ENCODE peak calls at places on chromosome 12, in five cellular contexts. One of them, this sample, is unnamed.
A peak's percentile ranks its signal among the peaks of the same experiment; 100 is the strongest.

GRCh38 chr12:90729741-90730140 is 225.2 kb downstream of the CCER1 start:
- DNase-seq in neural progenitor cell: no peak
- DNase-seq in endothelial cell: no peak
- DNase-seq in GM23338: no peak
- DNase-seq in transverse colon: no peak
- DNase-seq in this sample: no peak

GRCh38 chr12:117408161-117408791 is 46.9 kb upstream of the NOS1 start:
- DNase-seq in neural progenitor cell: peak; percentile 13
- DNase-seq in endothelial cell: no peak
- DNase-seq in GM23338: peak; percentile 63
- DNase-seq in transverse colon: peak; percentile 10
- DNase-seq in this sample: no peak

GRCh38 chr12:131264625-131265024 is 310.9 kb downstream of the ADGRD1 start:
- DNase-seq in neural progenitor cell: no peak
- DNase-seq in endothelial cell: no peak
- DNase-seq in GM23338: no peak
- DNase-seq in transverse colon: no peak
- DNase-seq in this sample: no peak

GRCh38 chr12:89192419-89192818 is 159.9 kb downstream of the DUSP6 start:
- DNase-seq in neural progenitor cell: no peak
- DNase-seq in endothelial cell: no peak
- DNase-seq in GM23338: no peak
- DNase-seq in transverse colon: no peak
- DNase-seq in this sample: no peak

GRCh38 chr12:68368332-68368731 is 36.2 kb upstream of the MDM1 start:
- DNase-seq in neural progenitor cell: no peak
- DNase-seq in endothelial cell: no peak
- DNase-seq in GM23338: no peak
- DNase-seq in transverse colon: no peak
- DNase-seq in this sample: no peak

GRCh38 chr12:114393569-114393968 is 12.4 kb downstream of the TBX5 start:
- DNase-seq in neural progenitor cell: no peak
- DNase-seq in endothelial cell: no peak
- DNase-seq in GM23338: peak; percentile 32
- DNase-seq in transverse colon: no peak
- DNase-seq in this sample: no peak

GRCh38 chr12:72274926-72275325 is 2.8 kb downstream of the TRHDE start:
- DNase-seq in neural progenitor cell: no peak
- DNase-seq in endothelial cell: no peak
- DNase-seq in GM23338: no peak
- DNase-seq in transverse colon: no peak
- DNase-seq in this sample: no peak

GRCh38 chr12:52036587-52037171 is 14.6 kb upstream of the NR4A1 start:
- DNase-seq in neural progenitor cell: peak; percentile 92
- DNase-seq in endothelial cell: peak; percentile 59
- DNase-seq in GM23338: peak; percentile 84
- DNase-seq in transverse colon: peak; percentile 94
- DNase-seq in this sample: peak; percentile 72

GRCh38 chr12:130263996-130264395 is 73.7 kb upstream of the PIWIL1 start:
- DNase-seq in neural progenitor cell: no peak
- DNase-seq in endothelial cell: no peak
- DNase-seq in GM23338: no peak
- DNase-seq in transverse colon: no peak
- DNase-seq in this sample: no peak

GRCh38 chr12:49730050-49730449 is 11.3 kb upstream of the TMBIM6 start:
- DNase-seq in neural progenitor cell: no peak
- DNase-seq in endothelial cell: no peak
- DNase-seq in GM23338: no peak
- DNase-seq in transverse colon: no peak
- DNase-seq in this sample: no peak

GRCh38 chr12:32437095-32437515 is 37.7 kb downstream of the FGD4 start:
- DNase-seq in neural progenitor cell: no peak
- DNase-seq in endothelial cell: no peak
- DNase-seq in GM23338: no peak
- DNase-seq in transverse colon: no peak
- DNase-seq in this sample: no peak

GRCh38 chr12:117908411-117908810 is 60.4 kb downstream of the KSR2 start:
- DNase-seq in neural progenitor cell: no peak
- DNase-seq in endothelial cell: no peak
- DNase-seq in GM23338: no peak
- DNase-seq in transverse colon: no peak
- DNase-seq in this sample: no peak

GRCh38 chr12:6507102-6507998 is 13.4 kb downstream of the NCAPD2 start:
- DNase-seq in neural progenitor cell: peak; percentile 49
- DNase-seq in endothelial cell: no peak
- DNase-seq in GM23338: peak; percentile 58
- DNase-seq in transverse colon: no peak
- DNase-seq in this sample: no peak

GRCh38 chr12:79678306-79678705 is 12.5 kb downstream of the PAWR start:
- DNase-seq in neural progenitor cell: no peak
- DNase-seq in endothelial cell: no peak
- DNase-seq in GM23338: no peak
- DNase-seq in transverse colon: peak; percentile 55
- DNase-seq in this sample: no peak

GRCh38 chr12:21576431-21576830 is 28.2 kb downstream of the GYS2 start:
- DNase-seq in neural progenitor cell: no peak
- DNase-seq in endothelial cell: no peak
- DNase-seq in GM23338: no peak
- DNase-seq in transverse colon: no peak
- DNase-seq in this sample: no peak

GRCh38 chr12:45268672-45269406 is 52.9 kb downstream of the ANO6 start:
- DNase-seq in neural progenitor cell: peak; percentile 11
- DNase-seq in endothelial cell: peak; percentile 75
- DNase-seq in GM23338: peak; percentile 58
- DNase-seq in transverse colon: peak; percentile 50
- DNase-seq in this sample: no peak

DNA sequence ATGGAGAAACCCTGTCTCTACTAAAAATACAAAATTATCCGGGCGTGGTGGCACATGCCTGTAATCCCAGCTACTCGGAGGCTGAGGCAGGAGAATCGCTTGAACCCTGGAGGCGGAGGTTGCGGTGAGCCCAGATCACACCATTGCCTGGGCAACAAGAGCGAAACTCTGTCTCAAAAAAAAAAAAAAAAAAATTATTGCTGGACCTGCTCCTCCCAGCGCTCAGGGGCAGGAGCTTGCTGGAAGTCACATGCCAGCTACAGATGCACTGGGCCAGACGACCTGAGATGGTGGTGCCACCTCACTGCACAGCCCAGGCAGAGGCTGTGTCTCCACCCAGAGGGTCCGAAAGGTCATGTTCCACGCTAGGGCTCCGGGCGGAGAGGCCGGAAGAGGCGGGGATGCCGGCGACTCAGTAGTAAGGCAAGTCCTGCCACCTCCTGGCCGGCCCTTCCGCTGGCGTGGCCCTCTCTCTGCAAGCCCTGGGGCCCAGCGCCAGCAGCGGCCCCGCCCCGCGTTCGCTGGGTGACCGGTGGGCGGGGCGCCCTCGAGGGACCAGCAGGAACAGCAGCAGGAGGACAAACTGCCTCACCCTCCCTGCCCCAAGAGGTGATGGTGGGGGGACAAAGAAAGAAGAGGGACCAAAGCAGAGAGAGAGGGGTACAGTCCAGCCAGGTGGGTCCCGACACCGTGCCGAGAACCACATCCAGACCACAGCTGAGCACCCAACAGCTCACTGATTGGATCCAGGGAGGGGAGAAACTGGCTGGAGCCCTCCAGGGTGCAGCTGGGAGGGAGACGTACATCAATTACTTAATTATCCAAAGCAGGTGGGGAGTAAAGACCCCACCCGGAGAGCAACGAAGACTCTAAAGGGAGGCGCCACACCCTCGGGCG is 3.6 kb upstream of the RHOF start:
- DNase-seq in neural progenitor cell: peak; percentile 95
- DNase-seq in endothelial cell: peak; percentile 68
- DNase-seq in GM23338: peak; percentile 94
- DNase-seq in transverse colon: peak; percentile 96
- DNase-seq in this sample: peak; percentile 80
- TF ChIP-seq CTCF in neural progenitor cell: peak; percentile 43
- TF ChIP-seq CTCF in endothelial cell: no peak
- TF ChIP-seq CTCF in GM23338: peak; percentile 32
- TF ChIP-seq CTCF in transverse colon: peak; percentile 22
- TF ChIP-seq CTCF in this sample: no peak

GRCh38 chr12:67220065-67220464 is 49.1 kb upstream of the CAND1 start:
- DNase-seq in neural progenitor cell: peak; percentile 32
- DNase-seq in endothelial cell: peak; percentile 16
- DNase-seq in GM23338: peak; percentile 48
- DNase-seq in transverse colon: peak; percentile 11
- DNase-seq in this sample: no peak
- TF ChIP-seq CTCF in neural progenitor cell: peak; percentile 45
- TF ChIP-seq CTCF in endothelial cell: no peak
- TF ChIP-seq CTCF in GM23338: peak; percentile 60
- TF ChIP-seq CTCF in transverse colon: no peak
- TF ChIP-seq CTCF in this sample: no peak

GRCh38 chr12:82378997-82379396 is 20.7 kb downstream of the METTL25 start:
- DNase-seq in neural progenitor cell: no peak
- DNase-seq in endothelial cell: no peak
- DNase-seq in GM23338: no peak
- DNase-seq in transverse colon: no peak
- DNase-seq in this sample: no peak

GRCh38 chr12:82383930-82384513 is 25.7 kb downstream of the METTL25 start:
- DNase-seq in neural progenitor cell: no peak
- DNase-seq in endothelial cell: no peak
- DNase-seq in GM23338: peak; percentile 41
- DNase-seq in transverse colon: no peak
- DNase-seq in this sample: no peak
- TF ChIP-seq CTCF in neural progenitor cell: peak; percentile 60
- TF ChIP-seq CTCF in endothelial cell: peak; percentile 20
- TF ChIP-seq CTCF in GM23338: peak; percentile 66
- TF ChIP-seq CTCF in transverse colon: no peak
- TF ChIP-seq CTCF in this sample: peak; percentile 41

DNA sequence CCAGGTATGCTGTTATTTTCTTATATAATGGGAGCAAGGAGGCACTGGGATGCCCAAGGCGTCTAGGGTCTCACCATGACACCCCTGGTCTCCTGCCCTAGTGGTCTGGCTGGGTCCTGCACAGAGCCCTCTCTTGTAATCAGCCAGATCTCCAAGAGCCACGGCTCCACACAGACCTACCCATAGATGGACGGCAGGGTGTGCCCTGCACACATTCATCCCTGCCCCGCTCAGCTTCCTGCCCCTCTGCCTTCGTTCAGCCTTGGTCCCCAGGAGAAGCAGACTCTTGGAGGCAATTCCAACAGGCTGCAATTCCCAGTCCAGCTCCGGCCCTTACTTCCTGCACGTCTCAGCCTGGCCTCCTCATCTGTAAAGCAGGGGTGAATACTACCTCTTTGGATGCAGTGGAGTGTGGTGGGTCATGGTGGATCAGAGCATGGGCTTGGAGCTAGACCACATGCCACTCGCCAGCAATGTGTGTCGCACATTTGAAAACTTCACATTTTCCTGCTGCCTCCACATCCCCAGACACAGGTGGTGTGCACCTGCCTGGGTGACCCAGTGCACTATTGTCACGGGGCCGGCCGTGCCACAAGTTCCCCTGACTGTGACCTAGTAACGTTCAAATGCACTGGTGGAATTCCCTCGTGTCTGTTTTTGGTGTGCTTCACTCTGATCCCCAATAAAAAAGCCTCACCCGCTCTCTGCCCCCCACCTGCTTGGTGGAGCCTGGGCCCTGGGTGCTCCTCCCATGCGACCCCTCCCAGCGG is 171.1 kb upstream of the PRMT8 start:
- DNase-seq in neural progenitor cell: no peak
- DNase-seq in endothelial cell: no peak
- DNase-seq in GM23338: peak; percentile 37
- DNase-seq in transverse colon: no peak
- DNase-seq in this sample: no peak
- TF ChIP-seq CTCF in neural progenitor cell: peak; percentile 18
- TF ChIP-seq CTCF in endothelial cell: no peak
- TF ChIP-seq CTCF in GM23338: peak; percentile 16
- TF ChIP-seq CTCF in transverse colon: no peak
- TF ChIP-seq CTCF in this sample: no peak

GRCh38 chr12:14111230-14111865 is 129.9 kb upstream of the GRIN2B start:
- DNase-seq in neural progenitor cell: peak; percentile 51
- DNase-seq in endothelial cell: peak; percentile 36
- DNase-seq in GM23338: peak; percentile 83
- DNase-seq in transverse colon: no peak
- DNase-seq in this sample: no peak
- TF ChIP-seq CTCF in neural progenitor cell: peak; percentile 55
- TF ChIP-seq CTCF in endothelial cell: peak; percentile 13
- TF ChIP-seq CTCF in GM23338: peak; percentile 63
- TF ChIP-seq CTCF in transverse colon: no peak
- TF ChIP-seq CTCF in this sample: no peak

DNA sequence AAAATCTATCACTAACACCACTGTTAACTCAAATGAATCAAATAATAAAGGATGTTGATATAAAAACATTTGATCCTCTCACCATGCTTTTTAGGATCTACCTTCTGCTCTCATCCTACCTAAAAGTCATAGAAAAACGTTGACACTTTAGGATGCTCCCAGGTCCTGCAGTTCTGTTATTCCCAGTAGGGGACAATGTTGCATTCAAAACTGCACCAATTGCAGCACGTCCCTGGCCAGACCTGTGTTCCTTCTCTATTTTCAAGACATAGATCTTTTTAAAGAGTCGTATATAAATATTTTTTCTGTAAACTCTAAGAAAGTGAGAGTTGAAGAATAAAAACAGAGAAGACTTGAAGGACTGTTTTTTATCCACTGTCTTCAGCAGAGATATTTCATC is 8.8 kb downstream of the AICDA start:
- DNase-seq in neural progenitor cell: no peak
- DNase-seq in endothelial cell: no peak
- DNase-seq in GM23338: peak; percentile 51
- DNase-seq in transverse colon: no peak
- DNase-seq in this sample: no peak
- TF ChIP-seq CTCF in neural progenitor cell: peak; percentile 47
- TF ChIP-seq CTCF in endothelial cell: no peak
- TF ChIP-seq CTCF in GM23338: peak; percentile 62
- TF ChIP-seq CTCF in transverse colon: no peak
- TF ChIP-seq CTCF in this sample: no peak

GRCh38 chr12:47773062-47773857 is at the start of gene SLC48A1:
- DNase-seq in neural progenitor cell: peak; percentile 93
- DNase-seq in endothelial cell: peak; percentile 85
- DNase-seq in GM23338: peak; percentile 86
- DNase-seq in transverse colon: peak; percentile 82
- DNase-seq in this sample: peak; percentile 88
- TF ChIP-seq CTCF in neural progenitor cell: peak; percentile 32
- TF ChIP-seq CTCF in endothelial cell: no peak
- TF ChIP-seq CTCF in GM23338: no peak
- TF ChIP-seq CTCF in transverse colon: peak; percentile 45
- TF ChIP-seq CTCF in this sample: no peak

GRCh38 chr12:101792046-101792931 is 38.5 kb downstream of the GNPTAB start:
- DNase-seq in neural progenitor cell: no peak
- DNase-seq in endothelial cell: no peak
- DNase-seq in GM23338: peak; percentile 17
- DNase-seq in transverse colon: no peak
- DNase-seq in this sample: no peak
- TF ChIP-seq CTCF in neural progenitor cell: peak; percentile 18
- TF ChIP-seq CTCF in endothelial cell: peak; percentile 20
- TF ChIP-seq CTCF in GM23338: peak; percentile 23
- TF ChIP-seq CTCF in transverse colon: peak; percentile 13
- TF ChIP-seq CTCF in this sample: no peak

This sample was measured in glutamatergic neuron.